ENCODE peak calls at places on chromosomes 6 and 20, in nine cellular contexts. H is sigmoid colon, A is H54, U is heart left ventricle, P is IMR-90, N is NB4, V is stomach, C is ovary, G is breast epithelium. Z is an unnamed sample.

GRCh38 chr6:15062311-15063252 is 183.3 kb upstream of the JARID2 start:
- DNase-seq in H (no peak), N (peak), A (no peak), U (no peak), G (no peak), P (peak), C (no peak), V (no peak), Z (no peak)

GRCh38 chr6:51147756-51148155 is 329.1 kb downstream of the TFAP2B start:
- DNase-seq in G (no peak), A (no peak), V (no peak), C (no peak), P (no peak), N (no peak), U (no peak), H (no peak), Z (no peak)

GRCh38 chr20:420169-420620 is 12.1 kb downstream of the RBCK1 start:
- DNase-seq in C (no peak), H (no peak), A (no peak), G (no peak), V (no peak), U (no peak), P (no peak), N (no peak), Z (no peak)

GRCh38 chr6:131413191-131413830 is 159.7 kb upstream of the ARG1 start:
- DNase-seq in V (no peak), C (no peak), U (no peak), A (no peak), G (no peak), N (no peak), P (no peak), H (no peak), Z (no peak)

GRCh38 chr6:158753826-158754225 is 65.3 kb downstream of the EZR start:
- DNase-seq in A (no peak), G (no peak), P (no peak), U (no peak), C (no peak), H (no peak), N (no peak), V (no peak), Z (no peak)

GRCh38 chr20:61218886-61219480 is 33.1 kb upstream of the CDH4 start:
- DNase-seq in V (no peak), H (no peak), U (no peak), A (no peak), G (no peak), P (peak), C (no peak), N (no peak), Z (no peak)

GRCh38 chr20:7637184-7637583 is 303.1 kb downstream of the HAO1 start:
- DNase-seq in N (no peak), G (no peak), P (no peak), C (no peak), V (no peak), A (no peak), H (no peak), U (no peak), Z (no peak)

GRCh38 chr20:59170406-59171349 is 7.1 kb downstream of the ZNF831 start:
- DNase-seq in G (no peak), C (no peak), U (no peak), P (no peak), V (peak), A (no peak), N (no peak), H (no peak), Z (no peak)

GRCh38 chr6:43723737-43724295 is 36.2 kb upstream of the MRPS18A start:
- DNase-seq in C (peak), V (peak), G (peak), P (peak), H (peak), U (peak), N (peak), A (peak), Z (peak)

GRCh38 chr20:3749087-3749688 is 16.7 kb downstream of the HSPA12B start:
- DNase-seq in A (no peak), G (no peak), N (no peak), P (no peak), V (no peak), C (no peak), U (no peak), H (peak), Z (no peak)

GRCh38 chr6:152123076-152123475 is 315.6 kb downstream of the ESR1 start:
- DNase-seq in H (no peak), P (no peak), V (no peak), C (no peak), A (no peak), N (no peak), U (no peak), G (no peak), Z (no peak)

GRCh38 chr6:139549561-139550070 is 175.2 kb upstream of the CITED2 start:
- DNase-seq in G (no peak), C (no peak), N (no peak), V (no peak), U (no peak), P (no peak), A (no peak), H (no peak), Z (no peak)

GRCh38 chr20:10924628-10925266 is 250.9 kb upstream of the JAG1 start:
- DNase-seq in G (no peak), P (peak), A (no peak), V (no peak), U (no peak), N (no peak), H (no peak), C (no peak), Z (no peak)

GRCh38 chr6:78781001-78781400 is 86.3 kb upstream of the IRAK1BP1 start:
- DNase-seq in A (no peak), V (no peak), G (no peak), N (no peak), C (no peak), H (no peak), P (no peak), U (no peak), Z (no peak)

GRCh38 chr20:51093240-51093763 is 70.4 kb upstream of the KCNG1 start:
- DNase-seq in V (no peak), N (peak), C (no peak), P (no peak), H (no peak), A (no peak), G (no peak), U (no peak), Z (no peak)

GRCh38 chr6:53103993-53104675 is 38.9 kb downstream of the FBXO9 start:
- DNase-seq in A (no peak), N (peak), H (no peak), G (no peak), P (no peak), V (no peak), U (no peak), C (no peak), Z (no peak)

GRCh38 chr6:167030222-167031072 is 31.2 kb downstream of the CEP43 start:
- DNase-seq in V (no peak), A (no peak), H (no peak), P (no peak), N (no peak), U (no peak), C (no peak), G (no peak), Z (no peak)

GRCh38 chr6:136920858-136921520 is 1.1 kb upstream of the SLC35D3 start:
- DNase-seq in H (no peak), P (no peak), G (no peak), V (no peak), A (no peak), N (peak), U (no peak), C (no peak), Z (peak)

GRCh38 chr6:125747589-125748533 is 1.6 kb upstream of the HEY2 start:
- DNase-seq in P (no peak), G (no peak), A (no peak), U (peak), C (peak), N (peak), H (peak), V (peak), Z (peak)

GRCh38 chr20:60046011-60046413 is 87.8 kb downstream of the CDH26 start:
- DNase-seq in H (no peak), V (no peak), U (no peak), A (no peak), G (no peak), N (peak), P (peak), C (no peak), Z (no peak)

GRCh38 chr6:165729307-165729936 is 66.4 kb upstream of the PDE10A start:
- DNase-seq in H (no peak), G (no peak), U (no peak), N (peak), A (peak), V (peak), C (no peak), P (peak), Z (peak)

GRCh38 chr6:13924949-13925881 is at the start of gene RNF182:
- DNase-seq in U (no peak), C (no peak), G (no peak), H (no peak), N (peak), P (no peak), A (peak), V (no peak), Z (peak)

GRCh38 chr6:158324136-158324535 is 11.9 kb downstream of the TULP4 start:
- DNase-seq in H (no peak), A (no peak), N (no peak), U (no peak), P (peak), G (no peak), V (no peak), C (no peak), Z (no peak)

GRCh38 chr6:80357674-80358073 is 251.2 kb downstream of the BCKDHB start:
- DNase-seq in V (no peak), H (peak), U (peak), N (no peak), G (no peak), A (no peak), C (no peak), P (no peak), Z (no peak)

GRCh38 chr20:17688965-17689364 is 6.9 kb upstream of the RRBP1 start:
- DNase-seq in U (no peak), H (no peak), A (no peak), C (no peak), P (peak), G (no peak), V (peak), N (no peak), Z (no peak)

GRCh38 chr6:54156650-54157250 is 45.5 kb downstream of the MLIP start:
- DNase-seq in V (no peak), C (no peak), U (no peak), G (no peak), P (no peak), H (no peak), A (no peak), N (no peak), Z (no peak)

GRCh38 chr6:138012682-138013081 is 94.5 kb downstream of the PERP start:
- DNase-seq in H (no peak), U (no peak), N (no peak), C (no peak), V (no peak), G (no peak), A (no peak), P (no peak), Z (no peak)

GRCh38 chr6:95227301-95227700 is 350.0 kb upstream of the MANEA start:
- DNase-seq in N (no peak), V (no peak), U (no peak), G (no peak), C (no peak), H (no peak), A (no peak), P (no peak), Z (no peak)

GRCh38 chr6:159038914-159039884 is 5.6 kb downstream of the TAGAP start:
- DNase-seq in H (no peak), V (no peak), C (no peak), N (peak), A (no peak), G (no peak), U (no peak), P (peak), Z (peak)

GRCh38 chr20:17735959-17736621 is 36.3 kb downstream of the BANF2 start:
- DNase-seq in P (peak), G (no peak), H (no peak), A (no peak), U (no peak), V (no peak), N (peak), C (no peak), Z (no peak)

GRCh38 chr6:159510141-159510540 is 182.9 kb downstream of the SOD2 start:
- DNase-seq in P (no peak), A (no peak), U (no peak), V (no peak), C (no peak), G (no peak), H (no peak), N (no peak), Z (no peak)

GRCh38 chr6:33417903-33418689 is at the start of gene CUTA:
- DNase-seq in A (peak), C (peak), U (peak), N (peak), G (peak), H (peak), V (peak), P (peak), Z (peak)
- TF ChIP-seq POLR2A in A (no peak), C (peak), U (peak), N (peak), G (peak), H (peak), V (peak), P (no peak), Z (peak)

GRCh38 chr6:99425647-99426453 is 742 bp upstream of the PNISR start:
- DNase-seq in N (peak), U (peak), P (peak), V (peak), G (peak), C (peak), A (peak), H (peak), Z (peak)
- TF ChIP-seq POLR2A in N (no peak), U (no peak), P (no peak), V (no peak), G (no peak), C (no peak), A (peak), H (no peak), Z (no peak)

GRCh38 chr6:45502446-45502845 is 124.7 kb upstream of the SUPT3H start:
- DNase-seq in G (no peak), N (no peak), H (no peak), V (no peak), P (no peak), U (no peak), C (no peak), A (no peak), Z (no peak)

GRCh38 chr6:45505470-45505869 is 127.7 kb upstream of the SUPT3H start:
- DNase-seq in G (no peak), C (no peak), U (no peak), V (no peak), N (no peak), A (no peak), P (no peak), H (no peak), Z (no peak)

GRCh38 chr6:45507156-45507555 is 129.4 kb upstream of the SUPT3H start:
- DNase-seq in G (no peak), H (no peak), N (no peak), C (no peak), V (no peak), P (peak), A (no peak), U (no peak), Z (no peak)

GRCh38 chr6:45500924-45501816 is 123.4 kb upstream of the SUPT3H start:
- DNase-seq in V (no peak), U (no peak), C (no peak), A (no peak), H (no peak), P (no peak), N (no peak), G (no peak), Z (no peak)

GRCh38 chr6:45504947-45505346 is 127.2 kb upstream of the SUPT3H start:
- DNase-seq in U (no peak), C (peak), H (no peak), P (peak), N (no peak), A (no peak), V (peak), G (no peak), Z (peak)
- TF ChIP-seq POLR2A in U (no peak), C (no peak), H (no peak), P (no peak), N (no peak), A (no peak), V (no peak), G (no peak), Z (no peak)

DNA sequence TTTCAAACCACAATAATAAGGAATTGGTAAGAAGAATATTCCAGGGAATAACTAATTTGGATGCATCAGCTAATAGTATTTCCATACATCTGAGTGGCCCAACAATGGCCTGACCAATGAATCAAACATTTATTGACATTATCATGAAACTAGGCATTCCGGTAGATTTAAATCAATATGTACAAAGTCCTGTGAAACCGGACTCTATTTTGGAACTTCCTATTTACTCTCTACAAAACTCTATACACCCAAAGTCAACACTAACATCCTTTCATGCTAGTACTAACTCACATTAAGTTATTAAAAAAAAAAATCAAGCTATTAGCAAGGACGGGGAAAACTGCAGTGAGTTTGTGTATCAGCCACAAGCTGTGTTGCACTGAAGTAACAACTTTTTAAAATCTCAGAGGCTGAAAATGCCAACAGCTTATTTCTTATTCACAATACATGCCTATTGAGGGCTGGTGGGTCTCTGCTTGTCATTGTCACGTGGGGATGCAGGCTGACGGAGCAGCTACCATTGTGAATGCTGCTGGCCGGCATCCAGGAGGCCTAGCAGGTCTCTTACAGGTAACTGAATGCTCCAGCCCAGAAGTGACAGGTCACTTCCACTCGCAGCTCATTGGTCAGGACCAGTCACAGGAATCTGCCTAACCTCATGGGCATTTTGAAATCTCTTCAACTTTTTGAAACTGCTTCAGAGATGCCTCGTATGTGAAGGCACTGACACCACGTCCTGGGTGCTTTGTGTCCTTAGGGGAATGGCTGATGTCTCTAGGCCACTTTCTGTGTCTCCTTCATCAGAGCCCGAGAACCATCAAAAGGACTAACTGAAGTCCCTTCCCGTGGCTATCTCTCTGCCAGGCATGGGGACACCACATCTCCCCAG is 76.3 kb downstream of the SLC22A23 start:
- DNase-seq in U (no peak), G (peak), A (no peak), N (no peak), C (no peak), H (peak), P (no peak), V (peak), Z (peak)
- TF ChIP-seq POLR2A in U (no peak), G (no peak), A (no peak), N (no peak), C (no peak), H (no peak), P (no peak), V (no peak), Z (no peak)

DNA sequence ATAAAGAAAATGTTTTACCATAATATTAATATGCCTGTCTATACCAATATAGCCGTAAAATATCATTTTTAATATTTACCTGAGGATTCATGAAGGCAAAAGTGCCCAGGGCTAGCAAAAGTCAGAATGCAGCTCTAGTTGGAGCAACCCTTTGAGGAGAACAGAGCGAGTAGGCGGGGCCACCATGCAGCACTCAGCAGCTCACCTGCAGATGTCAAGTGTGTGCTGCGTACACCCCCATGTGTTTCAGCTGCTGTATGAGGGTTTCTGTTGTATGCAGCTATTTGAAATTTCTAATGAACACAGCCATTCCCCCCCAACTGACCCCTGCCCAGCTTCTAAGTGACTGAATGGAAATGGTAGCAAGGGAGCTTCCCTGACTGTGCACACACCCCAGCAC is 508.0 kb downstream of the QKI start:
- DNase-seq in P (no peak), V (no peak), A (no peak), N (no peak), U (no peak), H (no peak), G (no peak), C (no peak), Z (no peak)
- TF ChIP-seq POLR2A in P (no peak), V (no peak), A (no peak), N (no peak), U (no peak), H (no peak), G (no peak), C (no peak), Z (no peak)

GRCh38 chr6:142146828-142147662 is at the start of the genes NMBR and VTA1:
- DNase-seq in P (peak), V (peak), N (peak), G (peak), A (peak), H (peak), C (peak), U (peak), Z (peak)
- TF ChIP-seq POLR2A in P (peak), V (no peak), N (peak), G (no peak), A (peak), H (no peak), C (peak), U (peak), Z (peak)

DNA sequence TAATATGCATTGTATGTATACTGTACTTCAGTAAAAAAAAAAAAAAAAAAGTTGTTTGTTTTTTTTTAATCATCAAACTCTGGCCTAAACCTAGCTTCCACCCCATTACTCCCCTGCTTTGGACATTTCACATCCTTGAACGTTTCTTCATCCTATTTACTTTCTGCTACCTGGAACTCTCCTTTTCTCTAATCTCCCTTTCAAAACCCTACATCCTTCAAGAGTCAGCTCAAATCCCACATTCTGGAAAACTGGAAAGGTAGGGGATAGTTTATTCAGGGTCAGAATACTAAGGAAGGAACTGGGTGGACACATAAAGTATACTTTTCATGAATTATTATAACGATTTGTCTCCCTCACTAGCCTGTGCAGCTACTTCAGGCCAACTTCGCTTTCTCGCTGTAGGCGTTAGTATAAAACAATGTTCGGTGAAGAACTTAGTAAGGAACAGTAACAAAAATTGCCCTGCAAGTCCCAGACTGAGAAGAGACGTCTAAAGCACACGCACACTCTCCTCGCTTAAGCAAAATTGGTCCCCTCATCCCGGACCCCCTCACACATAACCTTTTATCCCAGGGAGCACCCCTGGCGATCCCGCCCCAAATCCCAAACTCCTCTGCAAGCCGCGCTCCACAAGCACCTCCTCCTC is 775 bp downstream of the PIGU start:
- DNase-seq in H (no peak), C (no peak), A (no peak), V (no peak), P (no peak), U (no peak), G (no peak), N (no peak), Z (no peak)
- TF ChIP-seq POLR2A in H (no peak), C (no peak), A (no peak), V (no peak), P (no peak), U (no peak), G (no peak), N (no peak), Z (no peak)

GRCh38 chr20:48682529-48683385 is 145.0 kb downstream of the PREX1 start:
- DNase-seq in C (peak), V (peak), N (no peak), G (peak), A (peak), H (peak), U (peak), P (peak), Z (peak)
- TF ChIP-seq POLR2A in C (no peak), V (no peak), N (no peak), G (no peak), A (no peak), H (no peak), U (no peak), P (no peak), Z (peak)

DNA sequence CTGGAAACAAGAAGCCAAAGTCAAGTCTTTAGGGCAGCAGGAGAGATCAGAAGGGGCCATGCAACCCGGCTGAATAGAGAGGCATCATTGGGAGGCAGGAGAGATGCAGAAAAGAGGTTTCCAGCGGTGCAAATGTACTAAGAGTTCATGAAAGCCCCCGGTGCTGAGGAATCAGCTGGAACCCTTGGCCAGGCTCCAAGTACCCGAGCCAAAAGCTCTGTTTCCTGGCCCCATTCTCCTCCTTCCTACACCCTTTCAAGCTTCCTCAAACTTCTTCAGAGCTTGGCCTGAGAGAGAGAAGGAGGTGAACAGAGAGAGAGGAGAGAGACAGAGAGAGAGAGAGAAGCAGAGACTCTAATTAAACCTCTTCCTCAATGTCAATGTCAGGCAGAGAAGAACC is 433.5 kb downstream of the PRKN start:
- DNase-seq in P (no peak), H (no peak), V (no peak), G (no peak), C (no peak), A (no peak), U (no peak), N (no peak), Z (no peak)
- TF ChIP-seq POLR2A in P (no peak), H (no peak), V (no peak), G (no peak), C (no peak), A (no peak), U (no peak), N (no peak), Z (no peak)

Z was measured in body of pancreas.